ENCODE peak calls at places on chromosomes 6 and 20, in five cellular contexts. One of them, this sample, is unnamed.
A peak's percentile ranks its signal among the peaks of the same experiment; 100 is the strongest.

GRCh38 chr6:155196891-155197290 is 66.9 kb upstream of the CLDN20 start:
- DNase-seq in CD8-positive, alpha-beta T cell: no peak
- DNase-seq in heart right ventricle: no peak
- DNase-seq in testis: no peak
- DNase-seq in upper lobe of right lung: no peak
- DNase-seq in this sample: no peak

GRCh38 chr6:17877196-17877889 is 110.1 kb downstream of the KIF13A start:
- DNase-seq in testis: no peak
- DNase-seq in heart right ventricle: no peak
- DNase-seq in upper lobe of right lung: no peak
- DNase-seq in CD8-positive, alpha-beta T cell: no peak
- DNase-seq in this sample: peak; percentile 62

GRCh38 chr20:8933391-8933807 is 135.5 kb upstream of the PLCB4 start:
- DNase-seq in CD8-positive, alpha-beta T cell: no peak
- DNase-seq in testis: no peak
- DNase-seq in heart right ventricle: peak; percentile 51
- DNase-seq in upper lobe of right lung: no peak
- DNase-seq in this sample: no peak

GRCh38 chr6:154993026-154993425 is 2.1 kb upstream of the TIAM2 start:
- DNase-seq in upper lobe of right lung: no peak
- DNase-seq in CD8-positive, alpha-beta T cell: no peak
- DNase-seq in testis: no peak
- DNase-seq in heart right ventricle: no peak
- DNase-seq in this sample: no peak

GRCh38 chr6:106555767-106556166 is 73.5 kb downstream of the RTN4IP1 start:
- DNase-seq in CD8-positive, alpha-beta T cell: no peak
- DNase-seq in heart right ventricle: no peak
- DNase-seq in upper lobe of right lung: no peak
- DNase-seq in testis: no peak
- DNase-seq in this sample: no peak

GRCh38 chr6:1894954-1895353 is 285.2 kb downstream of the FOXC1 start:
- DNase-seq in upper lobe of right lung: no peak
- DNase-seq in CD8-positive, alpha-beta T cell: no peak
- DNase-seq in heart right ventricle: no peak
- DNase-seq in testis: no peak
- DNase-seq in this sample: peak; percentile 44

GRCh38 chr6:127342296-127342945 is 988 bp downstream of the ECHDC1 start:
- DNase-seq in testis: no peak
- DNase-seq in heart right ventricle: no peak
- DNase-seq in CD8-positive, alpha-beta T cell: no peak
- DNase-seq in upper lobe of right lung: no peak
- DNase-seq in this sample: no peak

GRCh38 chr20:52031574-52032303 is 159.8 kb downstream of the ZFP64 start:
- DNase-seq in upper lobe of right lung: no peak
- DNase-seq in heart right ventricle: no peak
- DNase-seq in CD8-positive, alpha-beta T cell: peak; percentile 18
- DNase-seq in testis: no peak
- DNase-seq in this sample: no peak

GRCh38 chr6:135922746-135923145 is 71.2 kb downstream of the PDE7B start:
- DNase-seq in heart right ventricle: peak; percentile 46
- DNase-seq in upper lobe of right lung: no peak
- DNase-seq in testis: no peak
- DNase-seq in CD8-positive, alpha-beta T cell: no peak
- DNase-seq in this sample: no peak

GRCh38 chr6:357791-358341 is 33.7 kb upstream of the IRF4 start:
- DNase-seq in CD8-positive, alpha-beta T cell: no peak
- DNase-seq in upper lobe of right lung: peak; percentile 70
- DNase-seq in heart right ventricle: no peak
- DNase-seq in testis: no peak
- DNase-seq in this sample: no peak

GRCh38 chr6:118892248-118893094 is 1.5 kb upstream of the ASF1A start:
- DNase-seq in CD8-positive, alpha-beta T cell: no peak
- DNase-seq in heart right ventricle: no peak
- DNase-seq in upper lobe of right lung: no peak
- DNase-seq in testis: no peak
- DNase-seq in this sample: no peak

GRCh38 chr6:5728726-5729434 is 277.8 kb downstream of the NRN1 start:
- DNase-seq in CD8-positive, alpha-beta T cell: no peak
- DNase-seq in testis: no peak
- DNase-seq in upper lobe of right lung: peak; percentile 66
- DNase-seq in heart right ventricle: no peak
- DNase-seq in this sample: no peak

GRCh38 chr6:31689249-31690110 is 8.6 kb upstream of the LY6G5C start:
- DNase-seq in heart right ventricle: no peak
- DNase-seq in upper lobe of right lung: no peak
- DNase-seq in testis: no peak
- DNase-seq in CD8-positive, alpha-beta T cell: no peak
- DNase-seq in this sample: no peak

GRCh38 chr6:25384967-25385366 is 105.8 kb downstream of the CARMIL1 start:
- DNase-seq in upper lobe of right lung: no peak
- DNase-seq in testis: no peak
- DNase-seq in heart right ventricle: no peak
- DNase-seq in CD8-positive, alpha-beta T cell: no peak
- DNase-seq in this sample: no peak

GRCh38 chr6:68891419-68891818 is 256.3 kb downstream of the ADGRB3 start:
- DNase-seq in heart right ventricle: no peak
- DNase-seq in upper lobe of right lung: no peak
- DNase-seq in testis: no peak
- DNase-seq in CD8-positive, alpha-beta T cell: no peak
- DNase-seq in this sample: no peak

GRCh38 chr20:34268851-34269668 is 27.8 kb downstream of the ASIP start:
- DNase-seq in upper lobe of right lung: peak; percentile 71
- DNase-seq in testis: peak; percentile 57
- DNase-seq in CD8-positive, alpha-beta T cell: peak; percentile 27
- DNase-seq in heart right ventricle: peak; percentile 6
- DNase-seq in this sample: no peak

GRCh38 chr6:148509152-148509571 is 166.5 kb downstream of the SASH1 start:
- DNase-seq in testis: no peak
- DNase-seq in heart right ventricle: no peak
- DNase-seq in upper lobe of right lung: no peak
- DNase-seq in CD8-positive, alpha-beta T cell: no peak
- DNase-seq in this sample: no peak

GRCh38 chr6:148507774-148508173 is 165.1 kb downstream of the SASH1 start:
- DNase-seq in CD8-positive, alpha-beta T cell: no peak
- DNase-seq in testis: peak; percentile 66
- DNase-seq in heart right ventricle: no peak
- DNase-seq in upper lobe of right lung: no peak
- DNase-seq in this sample: no peak

GRCh38 chr6:148509789-148510581 is 167.3 kb downstream of the SASH1 start:
- DNase-seq in testis: peak; percentile 55
- DNase-seq in upper lobe of right lung: no peak
- DNase-seq in heart right ventricle: peak; percentile 60
- DNase-seq in CD8-positive, alpha-beta T cell: no peak
- DNase-seq in this sample: no peak

GRCh38 chr6:148513145-148514071 is 170.8 kb downstream of the SASH1 start:
- DNase-seq in upper lobe of right lung: no peak
- DNase-seq in testis: no peak
- DNase-seq in heart right ventricle: peak; percentile 62
- DNase-seq in CD8-positive, alpha-beta T cell: no peak
- DNase-seq in this sample: no peak

GRCh38 chr6:148508401-148509151 is 165.9 kb downstream of the SASH1 start:
- DNase-seq in CD8-positive, alpha-beta T cell: no peak
- DNase-seq in heart right ventricle: no peak
- DNase-seq in testis: no peak
- DNase-seq in upper lobe of right lung: no peak
- DNase-seq in this sample: no peak
- H3K4me3 ChIP-seq in CD8-positive, alpha-beta T cell: no peak overlapping the region
- H3K4me3 ChIP-seq in heart right ventricle: peak overlapping the region; percentile 47
- H3K4me3 ChIP-seq in testis: peak overlapping the region; percentile 43
- H3K4me3 ChIP-seq in upper lobe of right lung: peak overlapping the region; percentile 48
- H3K4me3 ChIP-seq in this sample: no peak overlapping the region

GRCh38 chr20:53244711-53245110 is 272.6 kb downstream of the TSHZ2 start:
- DNase-seq in testis: no peak
- DNase-seq in heart right ventricle: no peak
- DNase-seq in CD8-positive, alpha-beta T cell: no peak
- DNase-seq in upper lobe of right lung: no peak
- DNase-seq in this sample: no peak
- H3K4me3 ChIP-seq in testis: no peak overlapping the region
- H3K4me3 ChIP-seq in heart right ventricle: no peak overlapping the region
- H3K4me3 ChIP-seq in CD8-positive, alpha-beta T cell: no peak overlapping the region
- H3K4me3 ChIP-seq in upper lobe of right lung: no peak overlapping the region
- H3K4me3 ChIP-seq in this sample: no peak overlapping the region

DNA sequence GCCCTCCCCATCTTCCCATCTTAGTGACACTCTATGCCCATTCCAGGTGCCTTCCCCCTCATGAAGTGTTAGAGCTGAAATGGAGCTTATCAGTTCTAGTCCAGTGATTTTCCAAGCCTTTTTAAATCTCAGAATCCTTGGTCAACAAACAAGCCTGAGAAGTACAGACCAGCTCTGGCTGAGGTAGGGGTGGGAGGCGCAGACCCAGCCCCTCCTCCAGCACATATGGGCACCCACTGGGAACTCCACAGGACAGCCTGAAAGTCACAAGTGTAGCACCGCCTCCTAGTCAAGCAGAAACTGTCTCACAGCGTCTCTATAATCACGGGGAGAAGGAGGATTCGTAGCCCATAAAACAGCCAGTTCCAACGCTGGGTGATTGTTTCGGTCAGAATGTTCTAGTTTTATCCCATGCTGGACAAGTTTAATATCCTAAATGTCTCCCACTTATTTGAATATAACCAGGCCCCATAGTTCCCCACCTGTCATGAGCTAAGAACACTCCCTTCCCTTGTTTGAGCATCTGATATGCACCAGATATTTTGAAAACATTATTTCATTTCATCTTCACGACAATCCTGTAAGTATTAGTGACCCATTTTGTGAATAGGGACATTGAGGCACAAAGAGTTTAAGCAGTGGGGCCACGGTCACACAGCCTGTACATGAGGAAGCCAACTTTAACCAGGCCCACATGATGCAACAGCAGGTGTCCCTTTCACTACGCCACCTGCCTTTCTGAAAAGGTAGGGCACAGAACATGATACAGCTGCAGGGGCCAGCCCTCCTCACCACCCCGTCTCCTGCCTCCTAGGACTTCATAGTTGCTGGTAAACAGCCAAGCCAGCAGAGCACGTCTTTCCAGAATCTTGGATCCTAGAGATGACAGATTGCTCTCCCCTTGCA is 40.1 kb downstream of the TRAF3IP2 start:
- DNase-seq in upper lobe of right lung: no peak
- DNase-seq in CD8-positive, alpha-beta T cell: no peak
- DNase-seq in testis: no peak
- DNase-seq in heart right ventricle: no peak
- DNase-seq in this sample: no peak
- H3K4me3 ChIP-seq in upper lobe of right lung: no peak overlapping the region
- H3K4me3 ChIP-seq in CD8-positive, alpha-beta T cell: no peak overlapping the region
- H3K4me3 ChIP-seq in testis: no peak overlapping the region
- H3K4me3 ChIP-seq in heart right ventricle: no peak overlapping the region
- H3K4me3 ChIP-seq in this sample: no peak overlapping the region

DNA sequence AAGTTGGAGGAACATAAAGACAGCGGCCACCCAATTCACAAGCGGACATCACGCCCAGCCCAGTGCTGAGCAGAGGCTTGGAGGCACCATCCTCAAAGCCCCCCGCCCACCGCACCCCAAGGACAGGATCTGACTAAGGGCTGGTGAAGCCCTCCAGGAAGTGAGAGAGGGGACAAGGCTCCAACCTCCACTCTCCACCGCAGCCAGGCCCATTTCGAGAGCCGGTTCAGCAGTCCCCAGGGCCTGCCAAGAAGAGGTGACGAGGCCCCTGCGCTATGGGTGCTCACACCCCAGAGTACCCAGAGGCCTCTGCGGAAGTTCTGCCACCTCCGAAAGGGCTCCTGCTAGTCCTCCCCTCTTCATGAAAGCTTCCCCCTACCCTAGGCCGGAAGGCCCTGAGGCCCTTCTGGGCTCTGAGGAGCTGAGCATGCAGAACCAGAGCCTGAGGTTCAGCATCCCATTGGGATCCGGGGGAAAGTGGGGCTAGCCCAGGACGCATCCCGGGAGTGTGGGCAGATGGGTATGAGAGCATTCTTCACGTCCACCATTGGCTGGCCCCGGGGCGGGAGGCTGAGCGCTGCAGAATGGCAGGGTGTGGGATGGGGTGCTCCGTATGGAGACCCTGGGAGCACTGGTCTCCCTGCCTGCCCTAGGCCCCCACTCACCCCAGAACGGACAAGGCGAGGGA is 2.5 kb downstream of the GRM4 start:
- DNase-seq in upper lobe of right lung: no peak
- DNase-seq in CD8-positive, alpha-beta T cell: no peak
- DNase-seq in heart right ventricle: no peak
- DNase-seq in testis: no peak
- DNase-seq in this sample: no peak
- H3K4me3 ChIP-seq in upper lobe of right lung: peak overlapping the region; percentile 34
- H3K4me3 ChIP-seq in CD8-positive, alpha-beta T cell: peak overlapping the region; percentile 48
- H3K4me3 ChIP-seq in heart right ventricle: peak overlapping the region; percentile 42
- H3K4me3 ChIP-seq in testis: no peak overlapping the region
- H3K4me3 ChIP-seq in this sample: no peak overlapping the region

This sample was measured in PC-9.